ENCODE peak calls at places on chromosomes 7 and 10, in eight cellular contexts. S, W, Y, T, N, P, Z and D are unnamed samples.

GRCh38 chr7:50369408-50370026 is 65.0 kb downstream of the IKZF1 start:
- DNase-seq in S (peak), W (no peak), Y (peak), T (no peak), N (no peak), P (no peak), Z (peak), D (peak)

GRCh38 chr10:46285966-46286620 is 704 bp upstream of the ANTXRL start:
- DNase-seq in S (no peak), W (no peak), Y (no peak), T (no peak), N (no peak), P (no peak), Z (no peak), D (no peak)

GRCh38 chr7:21639206-21639868 is 96.5 kb downstream of the DNAH11 start:
- DNase-seq in S (no peak), W (no peak), Y (no peak), T (no peak), N (no peak), P (no peak), Z (no peak), D (no peak)

GRCh38 chr10:80664071-80664680 is 126.5 kb downstream of the SH2D4B start:
- DNase-seq in S (peak), W (peak), Y (peak), T (peak), N (peak), P (peak), Z (peak), D (peak)

GRCh38 chr7:146176790-146177189 is 60.2 kb downstream of the CNTNAP2 start:
- DNase-seq in S (no peak), W (no peak), Y (peak), T (no peak), N (no peak), P (no peak), Z (no peak), D (no peak)

GRCh38 chr7:40297741-40298311 is 163.0 kb downstream of the SUGCT start:
- DNase-seq in S (peak), W (no peak), Y (no peak), T (peak), N (no peak), P (no peak), Z (peak), D (no peak)

GRCh38 chr10:86170255-86171153 is 196.1 kb downstream of the GRID1 start:
- DNase-seq in S (no peak), W (no peak), Y (no peak), T (no peak), N (no peak), P (no peak), Z (no peak), D (no peak)

GRCh38 chr10:58625070-58625469 is 112.4 kb downstream of the BICC1 start:
- DNase-seq in S (peak), W (no peak), Y (no peak), T (peak), N (no peak), P (no peak), Z (peak), D (no peak)

GRCh38 chr7:122199171-122199570 is 55.1 kb upstream of the AASS start:
- DNase-seq in S (peak), W (no peak), Y (no peak), T (peak), N (no peak), P (no peak), Z (peak), D (no peak)

GRCh38 chr10:15472431-15473400 is 101.6 kb upstream of the FAM171A1 start:
- DNase-seq in S (no peak), W (peak), Y (peak), T (peak), N (no peak), P (no peak), Z (peak), D (no peak)

GRCh38 chr10:94397549-94398370 is 4.6 kb upstream of the TBC1D12 start:
- DNase-seq in S (no peak), W (no peak), Y (no peak), T (peak), N (no peak), P (peak), Z (peak), D (no peak)

GRCh38 chr7:123498651-123499050 is 35.7 kb downstream of the IQUB start:
- DNase-seq in S (no peak), W (no peak), Y (no peak), T (no peak), N (no peak), P (no peak), Z (no peak), D (no peak)

GRCh38 chr7:95883208-95883607 is 110.9 kb downstream of the DYNC1I1 start:
- DNase-seq in S (no peak), W (no peak), Y (no peak), T (no peak), N (no peak), P (no peak), Z (no peak), D (no peak)

GRCh38 chr10:96974348-96974747 is 142.2 kb downstream of the LCOR start:
- DNase-seq in S (no peak), W (no peak), Y (no peak), T (peak), N (no peak), P (no peak), Z (peak), D (no peak)

GRCh38 chr10:13095094-13095493 is 4.9 kb upstream of the OPTN start:
- DNase-seq in S (no peak), W (no peak), Y (no peak), T (no peak), N (no peak), P (no peak), Z (peak), D (no peak)

GRCh38 chr7:106139253-106140251 is 27.4 kb upstream of the SYPL1 start:
- DNase-seq in S (no peak), W (no peak), Y (no peak), T (peak), N (no peak), P (no peak), Z (peak), D (no peak)

GRCh38 chr7:26709210-26709990 is 155.0 kb downstream of the SKAP2 start:
- DNase-seq in S (peak), W (no peak), Y (no peak), T (no peak), N (no peak), P (no peak), Z (no peak), D (no peak)

GRCh38 chr7:42986781-42987248 is 54.6 kb downstream of the MRPL32 start:
- DNase-seq in S (no peak), W (no peak), Y (no peak), T (no peak), N (no peak), P (no peak), Z (no peak), D (no peak)

GRCh38 chr10:110006358-110007170 is 1.2 kb upstream of the ADD3 start:
- DNase-seq in S (peak), W (no peak), Y (peak), T (peak), N (no peak), P (peak), Z (peak), D (peak)

GRCh38 chr10:114613237-114613979 is 44.7 kb downstream of the ABLIM1 start:
- DNase-seq in S (no peak), W (no peak), Y (no peak), T (no peak), N (no peak), P (no peak), Z (no peak), D (no peak)

GRCh38 chr7:34750209-34750608 is 92.2 kb downstream of the NPSR1 start:
- DNase-seq in S (no peak), W (no peak), Y (no peak), T (no peak), N (no peak), P (no peak), Z (peak), D (no peak)

GRCh38 chr7:29988391-29989256 is 977 bp downstream of the SCRN1 start:
- DNase-seq in S (peak), W (no peak), Y (peak), T (peak), N (no peak), P (peak), Z (peak), D (no peak)

GRCh38 chr10:34995925-34996324 is 94.2 kb downstream of the CUL2 start:
- DNase-seq in S (no peak), W (no peak), Y (peak), T (no peak), N (no peak), P (no peak), Z (no peak), D (no peak)

GRCh38 chr7:44634839-44635591 is 28.6 kb downstream of the OGDH start:
- DNase-seq in S (no peak), W (no peak), Y (no peak), T (no peak), N (no peak), P (no peak), Z (peak), D (no peak)
- H3K4me2 ChIP-seq in S (no peak), W (no peak), Y (no peak), T (no peak), N (no peak), P (no peak), Z (no peak), D (no peak)

GRCh38 chr7:100655908-100656674 is at the start of gene ACTL6B:
- DNase-seq in S (peak), W (no peak), Y (peak), T (no peak), N (no peak), P (no peak), Z (peak), D (peak)
- TF ChIP-seq EZH2 in S (peak), W (no peak), Y (peak), T (no peak), N (no peak), P (no peak), Z (no peak), D (no peak)

DNA sequence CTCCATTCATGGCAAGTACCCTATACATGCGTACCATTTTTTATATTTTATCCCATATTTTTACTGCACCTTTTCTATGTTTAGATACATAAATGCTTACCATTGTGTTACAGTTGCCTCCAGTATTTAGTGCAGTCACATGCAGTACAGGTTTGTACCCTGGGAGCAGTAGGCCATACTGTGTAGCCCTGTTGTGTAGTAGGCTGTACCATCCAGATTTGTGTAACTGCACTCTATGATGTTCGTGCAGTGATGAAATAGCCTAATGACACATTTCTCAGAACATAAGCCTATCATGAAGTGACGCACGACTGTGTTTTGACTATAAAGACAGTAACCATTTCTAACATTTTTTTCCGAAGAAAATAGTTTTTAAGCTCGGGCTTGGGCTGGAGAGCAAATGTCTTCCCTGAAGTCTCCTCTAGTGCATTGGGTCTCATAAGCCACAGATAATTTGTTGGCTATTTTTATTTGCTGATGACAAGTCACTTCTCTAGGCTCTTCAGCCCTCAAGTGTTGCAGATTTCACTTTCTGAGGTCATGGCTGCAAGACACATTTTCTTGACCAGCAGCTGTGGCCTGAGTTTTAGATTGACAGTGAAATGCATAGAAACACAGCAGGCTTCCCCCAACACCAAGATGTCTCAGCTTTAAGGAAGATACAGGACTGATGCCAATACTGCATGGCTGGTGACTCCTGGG is 26.8 kb downstream of the EPDR1 start:
- DNase-seq in S (no peak), W (no peak), Y (no peak), T (no peak), N (no peak), P (no peak), Z (no peak), D (no peak)
- H3K4me2 ChIP-seq in S (no peak), W (no peak), Y (no peak), T (no peak), N (no peak), P (no peak), Z (no peak), D (no peak)

GRCh38 chr10:119481781-119482426 is 60.6 kb downstream of the RGS10 start:
- DNase-seq in S (no peak), W (no peak), Y (no peak), T (no peak), N (no peak), P (no peak), Z (no peak), D (no peak)

GRCh38 chr10:119479048-119479394 is 63.5 kb downstream of the RGS10 start:
- DNase-seq in S (no peak), W (no peak), Y (no peak), T (no peak), N (no peak), P (no peak), Z (peak), D (peak)

GRCh38 chr10:119478111-119479047 is 64.1 kb downstream of the RGS10 start:
- DNase-seq in S (no peak), W (no peak), Y (no peak), T (no peak), N (no peak), P (no peak), Z (no peak), D (peak)

GRCh38 chr10:119479532-119479931 is 63.0 kb downstream of the RGS10 start:
- DNase-seq in S (no peak), W (peak), Y (peak), T (no peak), N (no peak), P (no peak), Z (no peak), D (peak)

GRCh38 chr10:119480667-119481066 is 61.9 kb downstream of the RGS10 start:
- DNase-seq in S (peak), W (no peak), Y (no peak), T (no peak), N (no peak), P (no peak), Z (peak), D (no peak)
- TF ChIP-seq EZH2 in S (no peak), W (no peak), Y (no peak), T (no peak), N (no peak), P (no peak), Z (no peak), D (no peak)

GRCh38 chr10:3122486-3123205 is 49.9 kb downstream of the PITRM1 start:
- DNase-seq in S (no peak), W (no peak), Y (no peak), T (peak), N (no peak), P (peak), Z (peak), D (no peak)
- H3K4me2 ChIP-seq in S (no peak), W (no peak), Y (no peak), T (no peak), N (no peak), P (no peak), Z (no peak), D (no peak)